ENCODE peak calls at places on chromosomes 13 and 19, in five cellular contexts. One of them, this sample, is unnamed.

GRCh38 chr19:50649433-50650391 is at the start of gene C19orf81:
- DNase-seq in ascending aorta: no peak
- DNase-seq in HL-60: no peak
- DNase-seq in NCI-H1436: no peak
- DNase-seq in stimulated activated CD4-positive, alpha-beta T cell treated with anti-CD3 and anti-CD28 coated beads, Interleukin-2, amount 100 ng/mL, for 24 hours: no peak
- DNase-seq in this sample: no peak

GRCh38 chr19:1254081-1254527 is 5.7 kb downstream of the MIDN start:
- DNase-seq in ascending aorta: no peak
- DNase-seq in HL-60: peak
- DNase-seq in NCI-H1436: no peak
- DNase-seq in stimulated activated CD4-positive, alpha-beta T cell treated with anti-CD3 and anti-CD28 coated beads, Interleukin-2, amount 100 ng/mL, for 24 hours: no peak
- DNase-seq in this sample: no peak

GRCh38 chr19:31497709-31498108 is 148.5 kb upstream of the TSHZ3 start:
- DNase-seq in ascending aorta: peak
- DNase-seq in HL-60: no peak
- DNase-seq in NCI-H1436: no peak
- DNase-seq in stimulated activated CD4-positive, alpha-beta T cell treated with anti-CD3 and anti-CD28 coated beads, Interleukin-2, amount 100 ng/mL, for 24 hours: no peak
- DNase-seq in this sample: no peak

GRCh38 chr19:32861596-32861995 is 8.0 kb downstream of the SLC7A9 start:
- DNase-seq in ascending aorta: no peak
- DNase-seq in HL-60: no peak
- DNase-seq in NCI-H1436: no peak
- DNase-seq in stimulated activated CD4-positive, alpha-beta T cell treated with anti-CD3 and anti-CD28 coated beads, Interleukin-2, amount 100 ng/mL, for 24 hours: no peak
- DNase-seq in this sample: no peak

GRCh38 chr13:26247608-26248007 is 6.3 kb upstream of the CDK8 start:
- DNase-seq in ascending aorta: no peak
- DNase-seq in HL-60: no peak
- DNase-seq in NCI-H1436: no peak
- DNase-seq in stimulated activated CD4-positive, alpha-beta T cell treated with anti-CD3 and anti-CD28 coated beads, Interleukin-2, amount 100 ng/mL, for 24 hours: no peak
- DNase-seq in this sample: no peak

GRCh38 chr13:113907637-113908617 is 44.1 kb upstream of the GAS6 start:
- DNase-seq in ascending aorta: peak
- DNase-seq in HL-60: no peak
- DNase-seq in NCI-H1436: no peak
- DNase-seq in stimulated activated CD4-positive, alpha-beta T cell treated with anti-CD3 and anti-CD28 coated beads, Interleukin-2, amount 100 ng/mL, for 24 hours: no peak
- DNase-seq in this sample: no peak

GRCh38 chr13:74115138-74115537 is 19.1 kb downstream of the KLF12 start:
- DNase-seq in ascending aorta: no peak
- DNase-seq in HL-60: no peak
- DNase-seq in NCI-H1436: no peak
- DNase-seq in stimulated activated CD4-positive, alpha-beta T cell treated with anti-CD3 and anti-CD28 coated beads, Interleukin-2, amount 100 ng/mL, for 24 hours: no peak
- DNase-seq in this sample: no peak

GRCh38 chr13:50075619-50076097 is 60.4 kb downstream of the KCNRG start:
- DNase-seq in ascending aorta: no peak
- DNase-seq in HL-60: no peak
- DNase-seq in NCI-H1436: no peak
- DNase-seq in stimulated activated CD4-positive, alpha-beta T cell treated with anti-CD3 and anti-CD28 coated beads, Interleukin-2, amount 100 ng/mL, for 24 hours: no peak
- DNase-seq in this sample: no peak

GRCh38 chr13:45826741-45827140 is 24.8 kb downstream of the SIAH3 start:
- DNase-seq in ascending aorta: peak
- DNase-seq in HL-60: no peak
- DNase-seq in NCI-H1436: no peak
- DNase-seq in stimulated activated CD4-positive, alpha-beta T cell treated with anti-CD3 and anti-CD28 coated beads, Interleukin-2, amount 100 ng/mL, for 24 hours: no peak
- DNase-seq in this sample: no peak

GRCh38 chr19:50461066-50461875 is 15.0 kb upstream of the EMC10 start:
- DNase-seq in ascending aorta: no peak
- DNase-seq in HL-60: peak
- DNase-seq in NCI-H1436: peak
- DNase-seq in stimulated activated CD4-positive, alpha-beta T cell treated with anti-CD3 and anti-CD28 coated beads, Interleukin-2, amount 100 ng/mL, for 24 hours: peak
- DNase-seq in this sample: peak

GRCh38 chr19:1935484-1936208 is 5.3 kb upstream of the CSNK1G2 start:
- DNase-seq in ascending aorta: no peak
- DNase-seq in HL-60: peak
- DNase-seq in NCI-H1436: no peak
- DNase-seq in stimulated activated CD4-positive, alpha-beta T cell treated with anti-CD3 and anti-CD28 coated beads, Interleukin-2, amount 100 ng/mL, for 24 hours: no peak
- DNase-seq in this sample: no peak

GRCh38 chr13:26021516-26021915 is 30.3 kb downstream of the SHISA2 start:
- DNase-seq in ascending aorta: no peak
- DNase-seq in HL-60: no peak
- DNase-seq in NCI-H1436: no peak
- DNase-seq in stimulated activated CD4-positive, alpha-beta T cell treated with anti-CD3 and anti-CD28 coated beads, Interleukin-2, amount 100 ng/mL, for 24 hours: no peak
- DNase-seq in this sample: no peak

GRCh38 chr19:2412449-2412848 is 14.9 kb downstream of the TIMM13 start:
- DNase-seq in ascending aorta: no peak
- DNase-seq in HL-60: no peak
- DNase-seq in NCI-H1436: no peak
- DNase-seq in stimulated activated CD4-positive, alpha-beta T cell treated with anti-CD3 and anti-CD28 coated beads, Interleukin-2, amount 100 ng/mL, for 24 hours: no peak
- DNase-seq in this sample: no peak

GRCh38 chr19:5934779-5935472 is 20.9 kb downstream of the CAPS start:
- DNase-seq in ascending aorta: no peak
- DNase-seq in HL-60: no peak
- DNase-seq in NCI-H1436: no peak
- DNase-seq in stimulated activated CD4-positive, alpha-beta T cell treated with anti-CD3 and anti-CD28 coated beads, Interleukin-2, amount 100 ng/mL, for 24 hours: no peak
- DNase-seq in this sample: no peak

GRCh38 chr19:33631628-33631995 is 9.9 kb downstream of the CHST8 start:
- DNase-seq in ascending aorta: no peak
- DNase-seq in HL-60: no peak
- DNase-seq in NCI-H1436: no peak
- DNase-seq in stimulated activated CD4-positive, alpha-beta T cell treated with anti-CD3 and anti-CD28 coated beads, Interleukin-2, amount 100 ng/mL, for 24 hours: no peak
- DNase-seq in this sample: no peak

GRCh38 chr19:35446194-35446593 is 1.9 kb upstream of the FFAR2 start:
- DNase-seq in ascending aorta: no peak
- DNase-seq in HL-60: no peak
- DNase-seq in NCI-H1436: no peak
- DNase-seq in stimulated activated CD4-positive, alpha-beta T cell treated with anti-CD3 and anti-CD28 coated beads, Interleukin-2, amount 100 ng/mL, for 24 hours: no peak
- DNase-seq in this sample: peak

GRCh38 chr19:38839816-38840582 is 8.4 kb upstream of the ECH1 start:
- DNase-seq in ascending aorta: no peak
- DNase-seq in HL-60: no peak
- DNase-seq in NCI-H1436: no peak
- DNase-seq in stimulated activated CD4-positive, alpha-beta T cell treated with anti-CD3 and anti-CD28 coated beads, Interleukin-2, amount 100 ng/mL, for 24 hours: no peak
- DNase-seq in this sample: no peak

GRCh38 chr13:91406619-91407018 is 8.2 kb downstream of the GPC5 start:
- DNase-seq in ascending aorta: no peak
- DNase-seq in HL-60: peak
- DNase-seq in NCI-H1436: peak
- DNase-seq in stimulated activated CD4-positive, alpha-beta T cell treated with anti-CD3 and anti-CD28 coated beads, Interleukin-2, amount 100 ng/mL, for 24 hours: no peak
- DNase-seq in this sample: peak

GRCh38 chr19:29084266-29084665 is 128.7 kb downstream of the UQCRFS1 start:
- DNase-seq in ascending aorta: no peak
- DNase-seq in HL-60: peak
- DNase-seq in NCI-H1436: peak
- DNase-seq in stimulated activated CD4-positive, alpha-beta T cell treated with anti-CD3 and anti-CD28 coated beads, Interleukin-2, amount 100 ng/mL, for 24 hours: peak
- DNase-seq in this sample: no peak

GRCh38 chr13:50864492-50864891 is 21.0 kb upstream of the DLEU7 start:
- DNase-seq in ascending aorta: no peak
- DNase-seq in HL-60: no peak
- DNase-seq in NCI-H1436: no peak
- DNase-seq in stimulated activated CD4-positive, alpha-beta T cell treated with anti-CD3 and anti-CD28 coated beads, Interleukin-2, amount 100 ng/mL, for 24 hours: no peak
- DNase-seq in this sample: no peak

GRCh38 chr13:76286178-76286577 is 600.0 kb downstream of the KCTD12 start:
- DNase-seq in ascending aorta: no peak
- DNase-seq in HL-60: no peak
- DNase-seq in NCI-H1436: no peak
- DNase-seq in stimulated activated CD4-positive, alpha-beta T cell treated with anti-CD3 and anti-CD28 coated beads, Interleukin-2, amount 100 ng/mL, for 24 hours: no peak
- DNase-seq in this sample: no peak

GRCh38 chr19:53076984-53077383 is 26.2 kb downstream of the ZNF160 start:
- DNase-seq in ascending aorta: no peak
- DNase-seq in HL-60: no peak
- DNase-seq in NCI-H1436: no peak
- DNase-seq in stimulated activated CD4-positive, alpha-beta T cell treated with anti-CD3 and anti-CD28 coated beads, Interleukin-2, amount 100 ng/mL, for 24 hours: no peak
- DNase-seq in this sample: no peak

GRCh38 chr13:113357529-113357928 is 6.4 kb downstream of the GRTP1 start:
- DNase-seq in ascending aorta: no peak
- DNase-seq in HL-60: no peak
- DNase-seq in NCI-H1436: no peak
- DNase-seq in stimulated activated CD4-positive, alpha-beta T cell treated with anti-CD3 and anti-CD28 coated beads, Interleukin-2, amount 100 ng/mL, for 24 hours: no peak
- DNase-seq in this sample: no peak

GRCh38 chr13:110392510-110393233 is 85.6 kb downstream of the COL4A2 start:
- DNase-seq in ascending aorta: no peak
- DNase-seq in HL-60: no peak
- DNase-seq in NCI-H1436: no peak
- DNase-seq in stimulated activated CD4-positive, alpha-beta T cell treated with anti-CD3 and anti-CD28 coated beads, Interleukin-2, amount 100 ng/mL, for 24 hours: no peak
- DNase-seq in this sample: no peak

GRCh38 chr19:1079566-1080111 is 12.7 kb downstream of the ARHGAP45 start:
- DNase-seq in ascending aorta: no peak
- DNase-seq in HL-60: no peak
- DNase-seq in NCI-H1436: no peak
- DNase-seq in stimulated activated CD4-positive, alpha-beta T cell treated with anti-CD3 and anti-CD28 coated beads, Interleukin-2, amount 100 ng/mL, for 24 hours: peak
- DNase-seq in this sample: no peak

GRCh38 chr13:112879283-112879833 is 89.7 kb upstream of the MCF2L start:
- DNase-seq in ascending aorta: no peak
- DNase-seq in HL-60: no peak
- DNase-seq in NCI-H1436: no peak
- DNase-seq in stimulated activated CD4-positive, alpha-beta T cell treated with anti-CD3 and anti-CD28 coated beads, Interleukin-2, amount 100 ng/mL, for 24 hours: no peak
- DNase-seq in this sample: no peak

GRCh38 chr13:69980799-69981198 is 126.8 kb upstream of the ATXN8OS start:
- DNase-seq in ascending aorta: no peak
- DNase-seq in HL-60: no peak
- DNase-seq in NCI-H1436: no peak
- DNase-seq in stimulated activated CD4-positive, alpha-beta T cell treated with anti-CD3 and anti-CD28 coated beads, Interleukin-2, amount 100 ng/mL, for 24 hours: no peak
- DNase-seq in this sample: no peak

GRCh38 chr13:112181336-112182051 is 114.5 kb downstream of the SOX1 start:
- DNase-seq in ascending aorta: no peak
- DNase-seq in HL-60: no peak
- DNase-seq in NCI-H1436: peak
- DNase-seq in stimulated activated CD4-positive, alpha-beta T cell treated with anti-CD3 and anti-CD28 coated beads, Interleukin-2, amount 100 ng/mL, for 24 hours: no peak
- DNase-seq in this sample: no peak

GRCh38 chr13:30720470-30720869 is 14.9 kb upstream of the ALOX5AP start:
- DNase-seq in ascending aorta: no peak
- DNase-seq in HL-60: peak
- DNase-seq in NCI-H1436: no peak
- DNase-seq in stimulated activated CD4-positive, alpha-beta T cell treated with anti-CD3 and anti-CD28 coated beads, Interleukin-2, amount 100 ng/mL, for 24 hours: no peak
- DNase-seq in this sample: no peak

GRCh38 chr13:34277971-34278370 is 460.0 kb downstream of the RFC3 start:
- DNase-seq in ascending aorta: no peak
- DNase-seq in HL-60: no peak
- DNase-seq in NCI-H1436: no peak
- DNase-seq in stimulated activated CD4-positive, alpha-beta T cell treated with anti-CD3 and anti-CD28 coated beads, Interleukin-2, amount 100 ng/mL, for 24 hours: no peak
- DNase-seq in this sample: no peak

GRCh38 chr13:85798999-85799646 is at the start of gene SLITRK6:
- DNase-seq in ascending aorta: no peak
- DNase-seq in HL-60: no peak
- DNase-seq in NCI-H1436: peak
- DNase-seq in stimulated activated CD4-positive, alpha-beta T cell treated with anti-CD3 and anti-CD28 coated beads, Interleukin-2, amount 100 ng/mL, for 24 hours: no peak
- DNase-seq in this sample: no peak

GRCh38 chr19:7004313-7004931 is 16.8 kb downstream of the MBD3L2B start:
- DNase-seq in ascending aorta: no peak
- DNase-seq in HL-60: no peak
- DNase-seq in NCI-H1436: no peak
- DNase-seq in stimulated activated CD4-positive, alpha-beta T cell treated with anti-CD3 and anti-CD28 coated beads, Interleukin-2, amount 100 ng/mL, for 24 hours: no peak
- DNase-seq in this sample: peak

GRCh38 chr13:21638319-21639282 is 32.3 kb upstream of the FGF9 start:
- DNase-seq in ascending aorta: no peak
- DNase-seq in HL-60: no peak
- DNase-seq in NCI-H1436: no peak
- DNase-seq in stimulated activated CD4-positive, alpha-beta T cell treated with anti-CD3 and anti-CD28 coated beads, Interleukin-2, amount 100 ng/mL, for 24 hours: peak
- DNase-seq in this sample: peak

GRCh38 chr13:107216046-107216715 is 648.2 kb upstream of the ARGLU1 start:
- DNase-seq in ascending aorta: no peak
- DNase-seq in HL-60: no peak
- DNase-seq in NCI-H1436: no peak
- DNase-seq in stimulated activated CD4-positive, alpha-beta T cell treated with anti-CD3 and anti-CD28 coated beads, Interleukin-2, amount 100 ng/mL, for 24 hours: no peak
- DNase-seq in this sample: no peak

GRCh38 chr13:45728759-45729158 is 26.6 kb downstream of the CBY2 start:
- DNase-seq in ascending aorta: no peak
- DNase-seq in HL-60: no peak
- DNase-seq in NCI-H1436: no peak
- DNase-seq in stimulated activated CD4-positive, alpha-beta T cell treated with anti-CD3 and anti-CD28 coated beads, Interleukin-2, amount 100 ng/mL, for 24 hours: no peak
- DNase-seq in this sample: no peak

GRCh38 chr19:46571495-46571894 is 29.6 kb upstream of the CALM3 start:
- DNase-seq in ascending aorta: no peak
- DNase-seq in HL-60: no peak
- DNase-seq in NCI-H1436: peak
- DNase-seq in stimulated activated CD4-positive, alpha-beta T cell treated with anti-CD3 and anti-CD28 coated beads, Interleukin-2, amount 100 ng/mL, for 24 hours: peak
- DNase-seq in this sample: no peak